ENCODE peak calls at places on chromosomes 7 and 10, in six cellular contexts. One of them, this sample, is unnamed.

GRCh38 chr7:99013266-99014112 is 130.4 kb downstream of the SMURF1 start:
- DNase-seq in natural killer cell: no peak
- DNase-seq in fibroblast of mammary gland: no peak
- DNase-seq in BE2C: no peak
- DNase-seq in HCT116: no peak
- DNase-seq in nephron progenitor cell: no peak
- DNase-seq in this sample: no peak

GRCh38 chr10:11586170-11586569 is 25.3 kb downstream of the USP6NL start:
- DNase-seq in HCT116: no peak
- DNase-seq in fibroblast of mammary gland: peak
- DNase-seq in BE2C: no peak
- DNase-seq in natural killer cell: no peak
- DNase-seq in nephron progenitor cell: no peak
- DNase-seq in this sample: no peak

GRCh38 chr10:124292911-124293640 is 125.6 kb downstream of the OAT start:
- DNase-seq in nephron progenitor cell: peak
- DNase-seq in natural killer cell: no peak
- DNase-seq in BE2C: no peak
- DNase-seq in HCT116: no peak
- DNase-seq in fibroblast of mammary gland: no peak
- DNase-seq in this sample: no peak

GRCh38 chr10:31343009-31343408 is 24.0 kb downstream of the ZEB1 start:
- DNase-seq in BE2C: no peak
- DNase-seq in natural killer cell: no peak
- DNase-seq in fibroblast of mammary gland: no peak
- DNase-seq in nephron progenitor cell: no peak
- DNase-seq in HCT116: no peak
- DNase-seq in this sample: no peak

GRCh38 chr10:80165173-80165572 is 32.6 kb downstream of the PLAC9 start:
- DNase-seq in nephron progenitor cell: no peak
- DNase-seq in natural killer cell: no peak
- DNase-seq in HCT116: no peak
- DNase-seq in BE2C: no peak
- DNase-seq in fibroblast of mammary gland: peak
- DNase-seq in this sample: no peak

GRCh38 chr10:30986027-30986672 is 45.5 kb downstream of the ZNF438 start:
- DNase-seq in nephron progenitor cell: no peak
- DNase-seq in fibroblast of mammary gland: peak
- DNase-seq in HCT116: no peak
- DNase-seq in BE2C: no peak
- DNase-seq in natural killer cell: no peak
- DNase-seq in this sample: no peak

GRCh38 chr10:70685461-70685911 is 13.2 kb downstream of the ADAMTS14 start:
- DNase-seq in HCT116: no peak
- DNase-seq in BE2C: no peak
- DNase-seq in fibroblast of mammary gland: no peak
- DNase-seq in natural killer cell: no peak
- DNase-seq in nephron progenitor cell: peak
- DNase-seq in this sample: no peak

GRCh38 chr7:157013101-157013500 is 2.6 kb upstream of the MNX1 start:
- DNase-seq in fibroblast of mammary gland: no peak
- DNase-seq in BE2C: no peak
- DNase-seq in natural killer cell: no peak
- DNase-seq in nephron progenitor cell: no peak
- DNase-seq in HCT116: no peak
- DNase-seq in this sample: no peak

GRCh38 chr7:122261442-122261841 is 43.1 kb downstream of the FEZF1 start:
- DNase-seq in natural killer cell: no peak
- DNase-seq in BE2C: no peak
- DNase-seq in HCT116: no peak
- DNase-seq in nephron progenitor cell: no peak
- DNase-seq in fibroblast of mammary gland: no peak
- DNase-seq in this sample: no peak

GRCh38 chr10:128473396-128473795 is 347.2 kb upstream of the MKI67 start:
- DNase-seq in HCT116: no peak
- DNase-seq in natural killer cell: no peak
- DNase-seq in BE2C: no peak
- DNase-seq in fibroblast of mammary gland: no peak
- DNase-seq in nephron progenitor cell: no peak
- DNase-seq in this sample: no peak

GRCh38 chr10:20622522-20623270 is 274.4 kb downstream of the NEBL start:
- DNase-seq in nephron progenitor cell: no peak
- DNase-seq in fibroblast of mammary gland: peak
- DNase-seq in natural killer cell: no peak
- DNase-seq in HCT116: no peak
- DNase-seq in BE2C: no peak
- DNase-seq in this sample: no peak

GRCh38 chr7:87199241-87199640 is 20.3 kb downstream of the TMEM243 start:
- DNase-seq in BE2C: no peak
- DNase-seq in HCT116: no peak
- DNase-seq in natural killer cell: no peak
- DNase-seq in nephron progenitor cell: no peak
- DNase-seq in fibroblast of mammary gland: no peak
- DNase-seq in this sample: no peak

GRCh38 chr10:130372866-130373265 is 236.7 kb downstream of the GLRX3 start:
- DNase-seq in BE2C: no peak
- DNase-seq in HCT116: no peak
- DNase-seq in nephron progenitor cell: no peak
- DNase-seq in fibroblast of mammary gland: no peak
- DNase-seq in natural killer cell: no peak
- DNase-seq in this sample: no peak

GRCh38 chr10:74328388-74328787 is 177.4 kb downstream of the ADK start:
- DNase-seq in HCT116: no peak
- DNase-seq in BE2C: no peak
- DNase-seq in natural killer cell: no peak
- DNase-seq in fibroblast of mammary gland: peak
- DNase-seq in nephron progenitor cell: no peak
- DNase-seq in this sample: no peak

GRCh38 chr7:34091330-34091917 is 186.1 kb downstream of the BMPER start:
- DNase-seq in HCT116: peak
- DNase-seq in nephron progenitor cell: peak
- DNase-seq in BE2C: peak
- DNase-seq in natural killer cell: no peak
- DNase-seq in fibroblast of mammary gland: peak
- DNase-seq in this sample: no peak

GRCh38 chr10:112446055-112446854 is 459 bp downstream of the ZDHHC6 start:
- DNase-seq in HCT116: no peak
- DNase-seq in nephron progenitor cell: no peak
- DNase-seq in fibroblast of mammary gland: peak
- DNase-seq in natural killer cell: no peak
- DNase-seq in BE2C: no peak
- DNase-seq in this sample: no peak

DNA sequence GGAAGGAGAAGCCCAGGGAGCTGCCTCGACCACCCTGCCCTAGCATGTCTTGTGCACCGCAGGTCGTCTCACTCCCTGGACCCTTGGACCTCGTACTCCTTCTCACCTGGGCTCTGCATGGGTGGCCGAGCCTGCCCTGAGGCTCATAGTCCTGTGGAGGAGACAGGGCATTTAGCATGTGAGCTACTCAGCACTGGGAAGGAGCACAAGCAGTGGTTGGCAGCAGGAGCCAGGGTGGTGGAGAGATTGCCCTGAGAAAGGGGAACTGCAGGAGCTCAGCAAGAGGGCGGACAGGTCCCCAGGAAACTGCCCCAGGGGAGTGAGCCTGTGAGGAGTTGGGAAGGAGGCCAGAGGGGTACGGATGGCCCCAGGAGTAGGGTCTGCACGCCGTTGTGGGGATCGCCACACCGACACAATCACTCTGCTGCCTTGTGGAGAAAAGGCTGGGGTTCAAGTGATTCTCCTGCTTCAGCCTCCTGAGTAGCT is 17.5 kb downstream of the UBE2D4 start:
- DNase-seq in natural killer cell: no peak
- DNase-seq in HCT116: no peak
- DNase-seq in fibroblast of mammary gland: no peak
- DNase-seq in BE2C: no peak
- DNase-seq in nephron progenitor cell: no peak
- DNase-seq in this sample: no peak
- TF ChIP-seq CTCF in natural killer cell: no peak
- TF ChIP-seq CTCF in HCT116: no peak
- TF ChIP-seq CTCF in fibroblast of mammary gland: no peak
- TF ChIP-seq CTCF in BE2C: no peak
- TF ChIP-seq CTCF in nephron progenitor cell: no peak
- TF ChIP-seq CTCF in this sample: no peak

GRCh38 chr7:50962962-50963374 is 180.3 kb upstream of the GRB10 start:
- DNase-seq in BE2C: peak
- DNase-seq in nephron progenitor cell: no peak
- DNase-seq in natural killer cell: no peak
- DNase-seq in HCT116: peak
- DNase-seq in fibroblast of mammary gland: peak
- DNase-seq in this sample: no peak
- TF ChIP-seq CTCF in BE2C: no peak
- TF ChIP-seq CTCF in nephron progenitor cell: no peak
- TF ChIP-seq CTCF in natural killer cell: no peak
- TF ChIP-seq CTCF in HCT116: peak
- TF ChIP-seq CTCF in fibroblast of mammary gland: no peak
- TF ChIP-seq CTCF in this sample: no peak

GRCh38 chr7:1020849-1021251 is 23.5 kb upstream of the GPR146 start:
- DNase-seq in fibroblast of mammary gland: no peak
- DNase-seq in natural killer cell: no peak
- DNase-seq in BE2C: no peak
- DNase-seq in HCT116: no peak
- DNase-seq in nephron progenitor cell: no peak
- DNase-seq in this sample: no peak
- TF ChIP-seq CTCF in fibroblast of mammary gland: peak
- TF ChIP-seq CTCF in natural killer cell: no peak
- TF ChIP-seq CTCF in BE2C: peak
- TF ChIP-seq CTCF in HCT116: peak
- TF ChIP-seq CTCF in nephron progenitor cell: no peak
- TF ChIP-seq CTCF in this sample: no peak

GRCh38 chr7:73892003-73892975 is 31.3 kb downstream of the TMEM270 start:
- DNase-seq in BE2C: peak
- DNase-seq in nephron progenitor cell: no peak
- DNase-seq in HCT116: no peak
- DNase-seq in natural killer cell: no peak
- DNase-seq in fibroblast of mammary gland: peak
- DNase-seq in this sample: no peak

GRCh38 chr7:73890541-73891147 is 29.7 kb downstream of the TMEM270 start:
- DNase-seq in fibroblast of mammary gland: no peak
- DNase-seq in natural killer cell: no peak
- DNase-seq in nephron progenitor cell: no peak
- DNase-seq in HCT116: no peak
- DNase-seq in BE2C: no peak
- DNase-seq in this sample: no peak

GRCh38 chr7:73893342-73894101 is 32.6 kb downstream of the TMEM270 start:
- DNase-seq in natural killer cell: no peak
- DNase-seq in fibroblast of mammary gland: peak
- DNase-seq in BE2C: peak
- DNase-seq in nephron progenitor cell: no peak
- DNase-seq in HCT116: no peak
- DNase-seq in this sample: no peak

GRCh38 chr7:73887762-73888161 is 26.8 kb downstream of the TMEM270 start:
- DNase-seq in HCT116: no peak
- DNase-seq in fibroblast of mammary gland: no peak
- DNase-seq in nephron progenitor cell: no peak
- DNase-seq in natural killer cell: no peak
- DNase-seq in BE2C: no peak
- DNase-seq in this sample: no peak

DNA sequence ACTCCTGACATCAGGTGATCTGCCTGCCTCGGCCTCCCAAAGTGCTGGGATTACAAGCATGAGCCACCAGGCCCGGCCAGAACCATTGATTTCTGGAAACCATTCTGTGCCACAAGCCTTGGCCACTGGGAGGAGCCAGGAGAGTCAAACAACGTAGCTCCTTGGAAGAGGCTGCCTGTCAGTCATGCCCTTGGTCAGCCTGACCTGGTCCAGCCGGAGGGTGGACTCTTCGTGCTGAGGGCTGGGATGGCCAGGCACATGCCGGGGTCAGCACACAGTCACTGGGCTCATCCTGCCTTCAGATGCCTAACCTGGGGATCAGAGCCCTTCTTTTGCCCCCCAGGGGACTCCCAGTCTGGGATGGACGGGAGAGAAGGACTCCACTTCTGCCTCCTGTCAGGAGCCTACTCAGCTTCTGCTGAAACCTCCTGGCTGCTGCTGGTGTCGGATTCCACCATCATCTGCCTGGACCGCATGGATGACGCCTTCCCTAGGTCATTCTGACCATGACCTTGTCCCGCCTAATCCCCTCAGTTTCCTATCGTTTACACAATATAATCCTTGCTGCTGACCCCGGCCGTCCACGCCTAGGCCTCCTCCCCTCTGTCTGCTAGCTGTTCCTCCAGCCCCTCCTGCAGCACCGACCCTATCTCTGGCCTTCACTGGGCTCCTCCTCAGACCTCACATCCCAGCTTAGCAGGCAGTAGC is 30.4 kb downstream of the TMEM270 start:
- DNase-seq in fibroblast of mammary gland: no peak
- DNase-seq in natural killer cell: no peak
- DNase-seq in nephron progenitor cell: no peak
- DNase-seq in BE2C: no peak
- DNase-seq in HCT116: no peak
- DNase-seq in this sample: no peak
- TF ChIP-seq CTCF in fibroblast of mammary gland: peak
- TF ChIP-seq CTCF in natural killer cell: no peak
- TF ChIP-seq CTCF in nephron progenitor cell: no peak
- TF ChIP-seq CTCF in BE2C: no peak
- TF ChIP-seq CTCF in HCT116: peak
- TF ChIP-seq CTCF in this sample: peak

This sample was measured in progenitor cell of endocrine pancreas.